ENCODE peak calls at places on chromosomes 4 and X, in six cellular contexts. H is ascending aorta; D is pancreas; S is K562; B is effector memory CD4-positive, alpha-beta T cell; Y is ovary. R is an unnamed sample.

GRCh38 chr4:157911662-157912061 is 261.2 kb downstream of the GASK1B start:
- DNase-seq in S (no peak), B (no peak), H (no peak), D (no peak), Y (no peak), R (no peak)

GRCh38 chr4:150598906-150599305 is 17.0 kb downstream of the MAB21L2 start:
- DNase-seq in S (no peak), D (no peak), B (no peak), Y (no peak), H (no peak), R (no peak)

GRCh38 chrX:96372313-96373046 is 312.2 kb upstream of the DIAPH2 start:
- DNase-seq in H (no peak), S (no peak), D (peak), Y (no peak), B (no peak), R (no peak)

GRCh38 chr4:72031868-72032619 is at the start of gene NPFFR2:
- DNase-seq in B (no peak), D (peak), S (peak), Y (no peak), H (no peak), R (no peak)

GRCh38 chr4:183333202-183333601 is 11.0 kb upstream of the CLDN24 start:
- DNase-seq in D (no peak), H (peak), S (no peak), B (no peak), Y (no peak), R (no peak)

GRCh38 chr4:182089326-182089725 is 153.9 kb upstream of the TENM3 start:
- DNase-seq in B (no peak), D (peak), H (no peak), S (peak), Y (no peak), R (no peak)

GRCh38 chrX:125248931-125249330 is 70.7 kb upstream of the TEX13C start:
- DNase-seq in Y (no peak), S (no peak), H (no peak), D (no peak), B (no peak), R (no peak)

GRCh38 chr4:109967798-109968520 is 55.3 kb downstream of the EGF start:
- DNase-seq in Y (no peak), H (no peak), S (no peak), D (no peak), B (no peak), R (no peak)

GRCh38 chrX:71195959-71196727 is 26.9 kb upstream of the GJB1 start:
- DNase-seq in S (no peak), H (no peak), B (no peak), Y (no peak), D (no peak), R (no peak)

GRCh38 chr4:140092094-140092820 is 61.7 kb downstream of the MAML3 start:
- DNase-seq in D (peak), B (no peak), Y (no peak), S (no peak), H (no peak), R (peak)
- H3K27ac ChIP-seq in D (peak), B (no peak), Y (peak), S (no peak), H (peak), R (peak)

GRCh38 chr4:22787753-22788389 is 95.1 kb downstream of the GBA3 start:
- DNase-seq in H (no peak), Y (no peak), S (no peak), D (no peak), B (no peak), R (no peak)
- H3K27ac ChIP-seq in H (no peak), Y (no peak), S (no peak), D (no peak), B (no peak), R (no peak)

GRCh38 chr4:176920694-176921093 is 128.0 kb upstream of the VEGFC start:
- DNase-seq in D (no peak), S (no peak), H (no peak), Y (no peak), B (no peak), R (no peak)
- H3K27ac ChIP-seq in D (no peak), S (no peak), H (no peak), Y (no peak), B (no peak), R (no peak)

GRCh38 chr4:41930139-41930831 is 4.9 kb upstream of the TMEM33 start:
- DNase-seq in S (no peak), B (no peak), Y (no peak), D (no peak), H (no peak), R (no peak)
- H3K27ac ChIP-seq in S (no peak), B (no peak), Y (no peak), D (no peak), H (no peak), R (no peak)

GRCh38 chr4:176794151-176794550 is 1.4 kb upstream of the VEGFC start:
- DNase-seq in B (no peak), S (no peak), H (no peak), Y (no peak), D (no peak), R (no peak)

GRCh38 chr4:176791591-176792347 is 953 bp downstream of the VEGFC start:
- DNase-seq in Y (peak), H (peak), S (no peak), B (no peak), D (peak), R (no peak)

GRCh38 chr4:176794651-176795050 is 1.9 kb upstream of the VEGFC start:
- DNase-seq in Y (no peak), S (no peak), H (no peak), B (no peak), D (no peak), R (no peak)

GRCh38 chr4:176792348-176793059 is at the start of gene VEGFC:
- DNase-seq in D (peak), H (peak), S (no peak), B (no peak), Y (peak), R (peak)

DNA sequence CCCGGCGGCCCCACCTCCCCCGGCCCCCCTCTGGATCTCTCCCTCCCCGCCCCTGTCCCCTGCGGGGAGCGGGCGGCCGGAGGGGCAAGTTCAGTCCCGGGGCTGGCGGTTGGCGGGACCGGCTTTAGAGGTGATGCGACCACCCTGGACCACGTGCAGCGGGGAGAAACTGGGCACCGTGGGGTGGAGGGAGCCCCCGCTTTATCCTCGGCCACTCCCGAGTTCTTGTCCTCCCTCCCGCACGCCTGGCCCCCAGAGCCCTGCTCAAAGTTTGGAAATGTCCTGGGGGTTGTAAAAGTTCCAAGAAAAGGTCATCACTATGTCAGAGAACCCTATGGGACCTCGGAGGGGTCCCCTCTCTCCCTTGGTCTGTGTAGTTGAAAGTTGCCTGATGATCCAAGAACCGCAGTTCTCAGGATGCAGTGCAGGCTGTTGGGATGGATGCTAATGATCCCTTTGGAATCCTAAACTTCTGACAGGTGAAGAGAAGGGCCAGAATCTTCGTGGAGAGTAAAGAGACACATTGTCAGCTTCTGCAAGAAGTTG is 411 bp upstream of the VEGFC start:
- DNase-seq in S (no peak), D (no peak), Y (no peak), H (no peak), B (no peak), R (no peak)
- H3K27ac ChIP-seq in S (no peak), D (no peak), Y (no peak), H (peak), B (no peak), R (no peak)

DNA sequence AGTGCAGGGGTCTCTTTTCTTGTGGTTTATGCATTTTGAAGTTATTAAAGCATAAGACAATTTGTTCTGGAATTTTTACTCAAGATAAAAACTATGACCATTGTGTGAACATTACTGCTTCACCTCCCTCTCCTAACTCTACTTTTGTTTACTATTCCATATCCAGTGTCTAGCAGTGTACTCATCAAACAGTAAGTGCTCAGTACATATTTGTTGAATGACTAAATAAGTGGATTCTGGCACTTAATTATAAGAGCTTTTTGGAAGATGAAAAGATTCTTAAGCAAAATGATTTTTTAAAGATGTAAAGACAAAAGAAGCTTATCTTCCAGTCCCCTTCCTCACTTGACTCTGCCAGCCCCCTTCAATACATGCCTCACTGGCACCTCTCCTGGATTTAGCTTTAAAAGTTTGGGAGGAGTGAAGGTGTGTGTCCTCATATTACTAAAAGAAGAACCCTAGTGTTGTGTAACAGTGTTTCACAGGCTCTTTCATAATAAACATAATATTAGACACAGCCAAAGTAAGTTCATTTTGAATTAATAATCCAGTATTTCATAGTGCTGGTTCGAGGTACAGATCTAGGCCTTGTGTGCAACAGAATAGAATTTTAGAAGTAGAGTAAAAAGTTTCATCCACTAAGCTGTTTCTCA is 53.0 kb downstream of the GAB1 start:
- DNase-seq in D (no peak), Y (no peak), S (no peak), B (no peak), H (no peak), R (no peak)
- H3K27ac ChIP-seq in D (no peak), Y (peak), S (no peak), B (no peak), H (peak), R (peak)

R was measured in substantia nigra.